ENCODE peak calls at places on chromosomes 5 and 9, in six cellular contexts. B, J, S, Z, Q and V are unnamed samples.

GRCh38 chr5:3886521-3887461 is 291.2 kb downstream of the IRX1 start:
- DNase-seq in B (no peak), J (no peak), S (no peak), Z (no peak), Q (no peak), V (no peak)

GRCh38 chr5:2038337-2039179 is 155.8 kb upstream of the IRX4 start:
- DNase-seq in B (peak), J (peak), S (peak), Z (peak), Q (peak), V (peak)

GRCh38 chr9:129069128-129069824 is 11.6 kb upstream of the DOLPP1 start:
- DNase-seq in B (no peak), J (peak), S (no peak), Z (peak), Q (no peak), V (no peak)

GRCh38 chr9:128117613-128118471 is 9.7 kb downstream of the PTGES2 start:
- DNase-seq in B (peak), J (peak), S (peak), Z (peak), Q (peak), V (peak)

GRCh38 chr5:77861576-77861975 is 85.4 kb upstream of the TBCA start:
- DNase-seq in B (no peak), J (no peak), S (no peak), Z (no peak), Q (no peak), V (no peak)

GRCh38 chr9:124551472-124552339 is 44.5 kb upstream of the NR5A1 start:
- DNase-seq in B (no peak), J (peak), S (peak), Z (no peak), Q (peak), V (no peak)

GRCh38 chr9:16121593-16121992 is 568.8 kb downstream of the CCDC171 start:
- DNase-seq in B (no peak), J (no peak), S (peak), Z (no peak), Q (no peak), V (no peak)

GRCh38 chr5:150473673-150474358 is 24.3 kb upstream of the RPS14 start:
- DNase-seq in B (no peak), J (no peak), S (peak), Z (no peak), Q (peak), V (no peak)

GRCh38 chr9:37938121-37938906 is 34.4 kb upstream of the SLC25A51 start:
- DNase-seq in B (no peak), J (no peak), S (peak), Z (no peak), Q (no peak), V (no peak)

GRCh38 chr5:135064235-135064570 is 30.2 kb upstream of the PITX1 start:
- DNase-seq in B (no peak), J (no peak), S (no peak), Z (no peak), Q (no peak), V (no peak)

GRCh38 chr5:83000448-83000847 is 76.7 kb downstream of the TMEM167A start:
- DNase-seq in B (no peak), J (no peak), S (no peak), Z (no peak), Q (no peak), V (no peak)

GRCh38 chr5:115583474-115583873 is 18.8 kb downstream of the TICAM2 start:
- DNase-seq in B (no peak), J (no peak), S (peak), Z (no peak), Q (no peak), V (no peak)

GRCh38 chr9:100884518-100884917 is 144.0 kb upstream of the PLPPR1 start:
- DNase-seq in B (no peak), J (no peak), S (no peak), Z (no peak), Q (no peak), V (no peak)

GRCh38 chr9:92986175-92987110 is 39.1 kb downstream of the FGD3 start:
- DNase-seq in B (no peak), J (no peak), S (peak), Z (peak), Q (no peak), V (no peak)

GRCh38 chr5:135213466-135214239 is 179.6 kb upstream of the PITX1 start:
- DNase-seq in B (no peak), J (no peak), S (no peak), Z (no peak), Q (peak), V (peak)

GRCh38 chr5:16461026-16461425 is 4.6 kb downstream of the ZNF622 start:
- DNase-seq in B (no peak), J (no peak), S (peak), Z (no peak), Q (no peak), V (no peak)

GRCh38 chr5:112419596-112420110 is 576 bp upstream of the EPB41L4A start:
- DNase-seq in B (peak), J (peak), S (peak), Z (no peak), Q (peak), V (peak)

GRCh38 chr5:73115399-73116051 is 4.8 kb upstream of the TMEM171 start:
- DNase-seq in B (no peak), J (no peak), S (peak), Z (no peak), Q (no peak), V (no peak)
- TF ChIP-seq CTCF in B (no peak), J (no peak), S (no peak), Z (no peak), Q (no peak), V (no peak)

DNA sequence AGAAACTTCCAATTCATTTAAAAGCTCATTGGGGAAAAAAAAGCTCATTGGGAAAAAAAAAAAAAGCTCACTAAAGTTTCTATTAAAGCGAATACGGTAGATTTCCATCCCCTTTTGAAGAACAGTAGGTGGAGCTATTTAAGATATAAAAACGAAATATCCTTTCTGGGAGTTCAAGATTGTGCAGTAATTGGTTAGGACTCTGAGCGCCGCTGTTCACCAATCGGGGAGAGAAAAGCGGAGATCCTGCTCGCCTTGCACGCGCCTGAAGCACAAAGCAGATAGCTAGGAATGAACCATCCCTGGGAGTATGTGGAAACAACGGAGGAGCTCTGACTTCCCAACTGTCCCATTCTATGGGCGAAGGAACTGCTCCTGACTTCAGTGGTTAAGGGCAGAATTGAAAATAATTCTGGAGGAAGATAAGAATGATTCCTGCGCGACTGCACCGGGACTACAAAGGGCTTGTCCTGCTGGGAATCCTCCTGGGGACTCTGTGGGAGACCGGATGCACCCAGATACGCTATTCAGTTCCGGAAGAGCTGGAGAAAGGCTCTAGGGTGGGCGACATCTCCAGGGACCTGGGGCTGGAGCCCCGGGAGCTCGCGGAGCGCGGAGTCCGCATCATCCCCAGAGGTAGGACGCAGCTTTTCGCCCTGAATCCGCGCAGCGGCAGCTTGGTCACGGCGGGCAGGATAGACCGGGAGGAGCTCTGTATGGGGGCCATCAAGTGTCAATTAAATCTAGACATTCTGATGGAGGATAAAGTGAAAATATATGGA is at the start of gene PCDHGA12:
- DNase-seq in B (peak), J (no peak), S (peak), Z (no peak), Q (no peak), V (no peak)
- TF ChIP-seq CTCF in B (peak), J (no peak), S (peak), Z (no peak), Q (no peak), V (no peak)

DNA sequence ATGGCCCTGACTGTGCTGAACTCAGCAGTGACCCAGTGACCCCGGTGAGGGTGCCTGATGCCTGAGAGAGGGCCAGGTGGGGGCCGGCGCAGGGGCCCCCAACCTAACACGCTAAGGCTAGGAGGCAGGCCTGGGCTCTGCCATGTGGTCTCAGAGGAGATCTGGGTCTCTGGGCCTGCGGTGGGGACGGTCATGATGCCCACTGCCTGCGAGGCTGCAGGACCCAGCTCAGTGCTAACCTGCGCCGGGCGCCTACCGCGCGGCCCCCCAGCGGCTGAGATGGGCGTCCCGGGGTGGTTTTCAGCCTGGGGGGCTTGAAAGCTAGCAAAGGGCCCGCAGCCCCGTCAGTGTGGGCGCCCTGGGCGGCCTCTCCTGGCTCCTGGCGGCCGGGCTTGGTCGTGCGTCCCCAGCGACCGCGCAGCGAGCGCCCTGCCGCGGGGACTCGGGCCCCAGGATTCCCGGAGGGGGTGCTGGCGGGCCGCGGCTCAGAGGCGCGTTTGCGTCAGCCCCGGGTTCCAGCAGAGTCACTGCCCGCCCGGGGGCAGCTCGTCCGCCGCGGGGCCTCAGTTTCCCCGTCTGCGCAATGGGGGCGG is 2.5 kb downstream of the EGFL7 start:
- DNase-seq in B (no peak), J (no peak), S (no peak), Z (peak), Q (no peak), V (no peak)
- TF ChIP-seq CTCF in B (peak), J (no peak), S (peak), Z (no peak), Q (peak), V (peak)

GRCh38 chr5:69219939-69220338 is 14.7 kb upstream of the CDK7 start:
- DNase-seq in B (no peak), J (no peak), S (no peak), Z (no peak), Q (no peak), V (no peak)

GRCh38 chr5:69213513-69214215 is 21.0 kb upstream of the CDK7 start:
- DNase-seq in B (no peak), J (no peak), S (peak), Z (no peak), Q (no peak), V (no peak)

GRCh38 chr5:69212022-69212421 is 22.6 kb downstream of the CENPH start:
- DNase-seq in B (no peak), J (no peak), S (no peak), Z (no peak), Q (no peak), V (no peak)

GRCh38 chr5:69217154-69217731 is 17.4 kb upstream of the CDK7 start:
- DNase-seq in B (peak), J (peak), S (no peak), Z (peak), Q (no peak), V (no peak)

GRCh38 chr5:69217732-69218568 is 16.7 kb upstream of the CDK7 start:
- DNase-seq in B (no peak), J (peak), S (peak), Z (peak), Q (peak), V (peak)
- TF ChIP-seq CTCF in B (no peak), J (peak), S (peak), Z (no peak), Q (peak), V (peak)

GRCh38 chr9:95089257-95089873 is 228.1 kb downstream of the FANCC start:
- DNase-seq in B (no peak), J (no peak), S (no peak), Z (no peak), Q (no peak), V (no peak)

GRCh38 chr9:95085861-95086563 is 231.5 kb downstream of the FANCC start:
- DNase-seq in B (peak), J (no peak), S (no peak), Z (no peak), Q (no peak), V (no peak)

GRCh38 chr9:95088421-95089161 is 228.9 kb downstream of the FANCC start:
- DNase-seq in B (no peak), J (no peak), S (no peak), Z (no peak), Q (no peak), V (no peak)

GRCh38 chr9:95086564-95086955 is 230.9 kb downstream of the FANCC start:
- DNase-seq in B (no peak), J (no peak), S (no peak), Z (no peak), Q (no peak), V (no peak)

DNA sequence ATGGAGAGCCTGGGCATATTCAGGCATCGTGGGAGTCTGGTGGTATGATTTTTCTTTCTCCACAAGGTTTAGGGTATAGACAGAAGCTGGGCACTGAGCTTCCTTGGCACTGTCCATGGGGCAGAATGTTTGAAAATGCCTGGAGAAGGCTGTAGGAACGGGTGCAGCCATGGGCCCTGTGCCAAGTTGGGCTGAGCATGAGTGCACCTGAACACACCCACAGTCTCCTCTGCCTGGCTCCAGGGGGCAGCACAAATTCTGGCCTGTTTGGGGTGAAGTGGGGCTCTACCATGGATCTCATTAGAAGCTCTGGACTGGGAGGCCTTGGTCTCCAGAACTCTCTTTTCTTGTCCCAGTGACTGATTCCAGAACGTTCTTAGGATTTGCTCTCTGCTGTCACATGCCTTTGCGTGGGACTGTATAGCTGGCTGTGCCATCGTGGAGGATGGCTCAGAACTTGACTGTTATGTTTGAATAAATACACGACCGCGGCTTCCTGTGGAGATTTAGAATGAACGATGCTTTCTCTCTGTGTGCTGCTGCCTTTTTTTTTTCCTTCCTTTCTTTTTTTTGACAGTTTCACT is 229.8 kb downstream of the FANCC start:
- DNase-seq in B (no peak), J (peak), S (no peak), Z (no peak), Q (no peak), V (no peak)
- TF ChIP-seq CTCF in B (no peak), J (peak), S (no peak), Z (no peak), Q (peak), V (no peak)

GRCh38 chr5:27026791-27027190 is 11.6 kb downstream of the CDH9 start:
- DNase-seq in B (no peak), J (no peak), S (no peak), Z (no peak), Q (no peak), V (no peak)

GRCh38 chr5:27015758-27016157 is 22.6 kb downstream of the CDH9 start:
- DNase-seq in B (no peak), J (no peak), S (no peak), Z (no peak), Q (no peak), V (no peak)

GRCh38 chr5:27026059-27026458 is 12.3 kb downstream of the CDH9 start:
- DNase-seq in B (no peak), J (no peak), S (no peak), Z (no peak), Q (no peak), V (no peak)

DNA sequence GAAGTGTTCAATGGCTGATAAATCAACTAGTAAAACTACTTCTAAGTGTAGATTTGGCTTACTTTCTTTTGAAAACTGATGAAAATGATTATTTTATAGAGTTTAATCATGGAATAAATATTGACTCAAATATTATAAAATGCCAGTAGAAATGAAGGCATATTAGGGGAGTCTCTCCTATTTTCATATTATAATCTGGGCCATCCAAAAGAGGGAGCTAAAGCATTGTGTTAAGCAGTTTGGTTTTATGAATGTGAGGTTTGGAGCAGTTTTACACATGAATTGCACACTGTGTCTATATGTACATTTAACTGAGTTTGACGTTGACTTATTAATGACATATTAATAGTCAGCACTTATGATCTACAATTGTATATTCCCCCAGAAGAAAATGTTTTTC is 17.4 kb downstream of the CDH9 start:
- DNase-seq in B (no peak), J (no peak), S (peak), Z (no peak), Q (no peak), V (no peak)
- TF ChIP-seq CTCF in B (no peak), J (no peak), S (peak), Z (no peak), Q (peak), V (peak)

GRCh38 chr9:122215663-122216062 is 13.1 kb downstream of the LHX6 start:
- DNase-seq in B (no peak), J (no peak), S (no peak), Z (no peak), Q (no peak), V (no peak)
- TF ChIP-seq CTCF in B (no peak), J (no peak), S (no peak), Z (no peak), Q (no peak), V (no peak)

GRCh38 chr5:84379749-84380148 is 4.9 kb downstream of the EDIL3 start:
- DNase-seq in B (no peak), J (no peak), S (peak), Z (no peak), Q (no peak), V (no peak)
- TF ChIP-seq CTCF in B (no peak), J (no peak), S (peak), Z (no peak), Q (peak), V (no peak)

DNA sequence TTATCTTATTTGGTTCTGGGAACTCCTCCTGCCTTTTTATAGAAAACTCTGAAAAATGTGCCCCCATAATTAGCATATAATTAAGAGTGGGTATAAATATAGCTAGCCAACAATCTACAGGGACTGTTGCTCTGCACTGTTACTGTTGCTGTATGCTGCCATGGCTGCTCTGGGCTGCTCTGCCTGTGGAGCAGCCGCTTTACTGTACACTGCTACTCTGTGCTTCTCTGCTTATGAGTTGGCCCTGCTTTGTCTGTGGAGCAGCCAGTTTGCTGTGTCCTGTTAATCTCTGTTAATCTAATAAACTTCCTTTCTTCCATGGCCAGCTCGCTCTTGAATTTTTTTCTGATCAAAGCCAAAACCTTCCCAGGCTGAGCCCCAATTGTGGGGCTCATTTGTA is 2244.0 kb upstream of the ACO1 start:
- DNase-seq in B (no peak), J (no peak), S (no peak), Z (no peak), Q (no peak), V (no peak)
- TF ChIP-seq CTCF in B (no peak), J (no peak), S (no peak), Z (no peak), Q (no peak), V (no peak)